ENCODE peak calls at places on chromosomes 2 and 18, in four cellular contexts. L is small intestine, C is cardiac muscle cell, N is HT1080. O is an unnamed sample.

GRCh38 chr18:34649072-34649471 is 61.0 kb upstream of the DTNA start:
- DNase-seq in N (no peak), L (no peak), C (no peak), O (no peak)

GRCh38 chr18:56021136-56021813 is 433.3 kb upstream of the TCF4 start:
- DNase-seq in N (no peak), C (no peak), L (no peak), O (no peak)

GRCh38 chr2:238081150-238081549 is 19.0 kb upstream of the ESPNL start:
- DNase-seq in L (no peak), N (no peak), C (no peak), O (no peak)

GRCh38 chr2:96869281-96869823 is 528 bp downstream of the SEMA4C start:
- DNase-seq in C (peak; percentile 86), N (no peak), L (no peak), O (no peak)

GRCh38 chr2:1874101-1874865 is 130.0 kb upstream of the PXDN start:
- DNase-seq in L (no peak), C (no peak), N (no peak), O (no peak)

GRCh38 chr2:60426341-60426740 is 127.1 kb downstream of the BCL11A start:
- DNase-seq in L (no peak), N (no peak), C (no peak), O (no peak)

GRCh38 chr2:55048925-55049793 is 1.1 kb downstream of the RTN4 start:
- DNase-seq in L (peak; percentile 89), C (peak; percentile 79), N (peak; percentile 74), O (peak; percentile 66)

GRCh38 chr2:125456851-125457250 is 1199.1 kb upstream of the GYPC start:
- DNase-seq in N (no peak), L (no peak), C (no peak), O (no peak)

GRCh38 chr18:28175930-28176673 is 828 bp downstream of the CDH2 start:
- DNase-seq in N (peak; percentile 44), C (peak; percentile 62), L (no peak), O (no peak)

GRCh38 chr2:12486205-12487118 is 230.3 kb upstream of the TRIB2 start:
- DNase-seq in N (peak; percentile 73), C (no peak), L (no peak), O (no peak)